ENCODE peak calls at places on chromosomes 3 and 15, in four cellular contexts. L is fibroblast of the conjunctiva, H is SW480, O is OCI-M1. W is an unnamed sample.

GRCh38 chr15:55241193-55241592 is 44.5 kb upstream of the RSL24D1 start:
- DNase-seq in L (no peak), H (no peak), O (no peak), W (no peak)

GRCh38 chr3:121747976-121748375 is 1.6 kb downstream of the GOLGB1 start:
- DNase-seq in L (no peak), H (no peak), O (no peak), W (no peak)

GRCh38 chr3:196163687-196164493 is 47.3 kb downstream of the ZDHHC19 start:
- DNase-seq in L (no peak), H (peak), O (peak), W (no peak)

GRCh38 chr3:119637679-119638525 is 22.5 kb downstream of the POPDC2 start:
- DNase-seq in L (peak), H (no peak), O (peak), W (no peak)

GRCh38 chr3:100366424-100366823 is 31.9 kb downstream of the NIT2 start:
- DNase-seq in L (no peak), H (no peak), O (no peak), W (no peak)

GRCh38 chr15:68595761-68596160 is 17.0 kb downstream of the CORO2B start:
- DNase-seq in L (no peak), H (no peak), O (no peak), W (no peak)

GRCh38 chr15:74238984-74239645 is 3.0 kb downstream of the CCDC33 start:
- DNase-seq in L (no peak), H (no peak), O (no peak), W (no peak)

GRCh38 chr3:127888564-127889107 is 26.4 kb upstream of the KBTBD12 start:
- DNase-seq in L (no peak), H (no peak), O (no peak), W (no peak)

GRCh38 chr3:195078891-195079440 is 192.0 kb downstream of the XXYLT1 start:
- DNase-seq in L (no peak), H (no peak), O (no peak), W (no peak)

GRCh38 chr3:60578936-60579335 is 672.3 kb downstream of the FHIT start:
- DNase-seq in L (no peak), H (no peak), O (no peak), W (no peak)

GRCh38 chr3:4985330-4986174 is 6.3 kb downstream of the BHLHE40 start:
- DNase-seq in L (no peak), H (peak), O (no peak), W (peak)

GRCh38 chr3:132432639-132433038 is 15.3 kb downstream of the DNAJC13 start:
- DNase-seq in L (peak), H (peak), O (peak), W (peak)

GRCh38 chr3:74539879-74540278 is 74.6 kb downstream of the CNTN3 start:
- DNase-seq in L (no peak), H (no peak), O (no peak), W (no peak)

GRCh38 chr3:45670995-45671394 is 18.2 kb upstream of the SACM1L start:
- DNase-seq in L (peak), H (no peak), O (no peak), W (no peak)

GRCh38 chr15:48627260-48627969 is 18.1 kb downstream of the FBN1 start:
- DNase-seq in L (peak), H (peak), O (no peak), W (no peak)

GRCh38 chr3:102532901-102533300 is 98.1 kb downstream of the ZPLD1 start:
- DNase-seq in L (no peak), H (no peak), O (peak), W (peak)

GRCh38 chr15:29470794-29471193 is 201.2 kb upstream of the NSMCE3 start:
- DNase-seq in L (no peak), H (peak), O (no peak), W (no peak)

GRCh38 chr3:126921425-126921824 is 61.5 kb upstream of the PLXNA1 start:
- DNase-seq in L (no peak), H (peak), O (no peak), W (no peak)

GRCh38 chr3:101829878-101830277 is 19.4 kb upstream of the NFKBIZ start:
- DNase-seq in L (no peak), H (no peak), O (no peak), W (no peak)

GRCh38 chr15:45657769-45658545 is 23.1 kb downstream of the SQOR start:
- DNase-seq in L (no peak), H (no peak), O (no peak), W (no peak)

GRCh38 chr15:67175643-67176071 is 78.8 kb downstream of the AAGAB start:
- DNase-seq in L (no peak), H (no peak), O (no peak), W (no peak)

W was measured in SK-MEL-5.